ENCODE peak calls at places on chromosomes 5 and 9, in eight cellular contexts. F, H, S, N, K, U, R and L are unnamed samples.

GRCh38 chr5:172548981-172549707 is 91.9 kb upstream of the NEURL1B start:
- DNase-seq in N (no peak), F (no peak), R (no peak), U (no peak), H (no peak), S (no peak), K (no peak), L (no peak)

GRCh38 chr9:131405429-131405828 is 11.5 kb downstream of the PRRC2B start:
- DNase-seq in R (no peak), N (peak), S (peak), F (no peak), H (peak), U (no peak), K (peak), L (no peak)

GRCh38 chr9:105242062-105242461 is 2.4 kb upstream of the SLC44A1 start:
- DNase-seq in F (no peak), U (no peak), S (no peak), R (no peak), H (no peak), N (no peak), K (no peak), L (no peak)

GRCh38 chr9:124079176-124079925 is 67.8 kb downstream of the LHX2 start:
- DNase-seq in K (no peak), H (peak), R (no peak), S (peak), N (no peak), F (no peak), U (no peak), L (no peak)

GRCh38 chr9:128528445-128529160 is 23.8 kb upstream of the SPTAN1 start:
- DNase-seq in U (no peak), S (no peak), K (no peak), R (no peak), N (no peak), H (peak), F (no peak), L (no peak)

GRCh38 chr5:149938791-149939358 is 5.7 kb downstream of the PDE6A start:
- DNase-seq in R (no peak), K (peak), H (peak), S (no peak), F (peak), U (no peak), N (no peak), L (no peak)

GRCh38 chr9:134205636-134206316 is 41.4 kb upstream of the RNU6ATAC start:
- DNase-seq in R (no peak), N (no peak), U (no peak), H (peak), S (peak), F (no peak), K (no peak), L (no peak)

GRCh38 chr5:109876941-109877669 is 187.4 kb downstream of the MAN2A1 start:
- DNase-seq in R (no peak), F (no peak), S (no peak), U (no peak), H (no peak), N (no peak), K (no peak), L (no peak)

GRCh38 chr5:171874210-171874609 is 88.6 kb downstream of the SMIM23 start:
- DNase-seq in S (no peak), K (no peak), R (no peak), H (peak), F (no peak), U (no peak), N (no peak), L (no peak)

GRCh38 chr5:117434266-117434665 is 859.6 kb upstream of the SEMA6A start:
- DNase-seq in N (no peak), S (no peak), R (no peak), U (no peak), K (no peak), F (no peak), H (no peak), L (no peak)

GRCh38 chr9:36854751-36855150 is 179.3 kb downstream of the PAX5 start:
- DNase-seq in H (no peak), N (no peak), U (no peak), F (no peak), R (no peak), K (no peak), S (no peak), L (no peak)

GRCh38 chr5:135541969-135542502 is 6.3 kb upstream of the NEUROG1 start:
- DNase-seq in N (peak), H (no peak), S (no peak), K (no peak), U (no peak), F (no peak), R (no peak), L (peak)

GRCh38 chr5:141521244-141521781 is 32.4 kb downstream of the PCDHGC5 start:
- DNase-seq in N (peak), H (peak), K (peak), S (peak), R (no peak), F (peak), U (no peak), L (no peak)

GRCh38 chr5:81893961-81894360 is 77.9 kb upstream of the ATG10 start:
- DNase-seq in H (no peak), U (no peak), F (no peak), R (no peak), N (no peak), S (no peak), K (no peak), L (no peak)

GRCh38 chr9:127121628-127122175 is 733 bp downstream of the ANGPTL2 start:
- DNase-seq in R (no peak), U (no peak), H (peak), N (peak), F (peak), K (no peak), S (no peak), L (peak)

GRCh38 chr5:136236479-136237083 is 43.6 kb upstream of the SMIM32 start:
- DNase-seq in N (no peak), U (no peak), S (no peak), F (no peak), K (no peak), R (no peak), H (no peak), L (no peak)

GRCh38 chr9:89646189-89646588 is 41.4 kb downstream of the GADD45G start:
- DNase-seq in K (no peak), U (no peak), N (no peak), H (no peak), S (no peak), F (no peak), R (no peak), L (no peak)

GRCh38 chr5:39755986-39756385 is 331.2 kb upstream of the DAB2 start:
- DNase-seq in R (no peak), F (peak), H (peak), K (no peak), S (peak), U (no peak), N (no peak), L (no peak)

GRCh38 chr5:17186271-17186670 is 31.2 kb upstream of the BASP1 start:
- DNase-seq in S (no peak), K (no peak), N (no peak), F (no peak), H (no peak), R (no peak), U (no peak), L (no peak)

GRCh38 chr5:53478411-53479044 is 1.9 kb upstream of the FST start:
- DNase-seq in S (peak), U (no peak), N (peak), F (peak), K (no peak), H (peak), R (no peak), L (no peak)

GRCh38 chr9:70639853-70640814 is 225.7 kb upstream of the KLF9 start:
- DNase-seq in H (peak), U (no peak), F (peak), R (no peak), K (no peak), S (no peak), N (peak), L (no peak)

GRCh38 chr5:125227333-125228075 is 481.1 kb upstream of the ZNF608 start:
- DNase-seq in F (peak), H (peak), U (no peak), N (peak), R (no peak), S (peak), K (no peak), L (no peak)

GRCh38 chr9:133942206-133942975 is 49.7 kb downstream of the VAV2 start:
- DNase-seq in R (no peak), U (no peak), K (no peak), S (no peak), H (no peak), N (no peak), F (no peak), L (no peak)

GRCh38 chr5:119340597-119341218 is 15.1 kb upstream of the TNFAIP8 start:
- DNase-seq in K (no peak), H (no peak), R (peak), N (no peak), U (no peak), S (no peak), F (no peak), L (no peak)

GRCh38 chr5:181222630-181223040 is 446 bp upstream of the TRIM41 start:
- DNase-seq in S (no peak), U (no peak), K (no peak), R (no peak), H (no peak), N (no peak), F (no peak), L (no peak)

GRCh38 chr5:132396589-132397001 is 27.1 kb downstream of the SLC22A5 start:
- DNase-seq in F (no peak), S (no peak), N (no peak), U (no peak), R (no peak), H (no peak), K (no peak), L (peak)

GRCh38 chr5:117138523-117138922 is 563.9 kb upstream of the SEMA6A start:
- DNase-seq in K (no peak), N (no peak), H (no peak), S (no peak), R (no peak), F (no peak), U (no peak), L (no peak)

GRCh38 chr5:110623875-110624274 is 102.6 kb downstream of the TMEM232 start:
- DNase-seq in H (no peak), R (no peak), K (no peak), N (no peak), S (no peak), U (no peak), F (no peak), L (no peak)

GRCh38 chr5:1974501-1975405 is 92.0 kb upstream of the IRX4 start:
- DNase-seq in F (no peak), H (no peak), S (no peak), R (no peak), U (no peak), K (no peak), N (no peak), L (no peak)

GRCh38 chr9:127492616-127493015 is 41.3 kb downstream of the LRSAM1 start:
- DNase-seq in N (no peak), F (no peak), H (no peak), S (no peak), K (no peak), R (no peak), U (no peak), L (no peak)

GRCh38 chr9:16869140-16869903 is 1.1 kb downstream of the BNC2 start:
- DNase-seq in S (no peak), U (no peak), R (no peak), H (peak), F (peak), K (no peak), N (peak), L (no peak)

GRCh38 chr5:101904736-101905135 is 391.3 kb downstream of the SLCO4C1 start:
- DNase-seq in N (peak), F (no peak), R (no peak), K (no peak), H (no peak), S (no peak), U (no peak), L (no peak)

GRCh38 chr5:53069626-53070025 is 39.9 kb downstream of the MOCS2 start:
- DNase-seq in S (no peak), N (no peak), R (no peak), H (peak), K (no peak), F (no peak), U (no peak), L (no peak)

GRCh38 chr5:106862450-106863193 is 808.1 kb downstream of the EFNA5 start:
- DNase-seq in U (no peak), R (no peak), F (no peak), K (no peak), N (no peak), H (no peak), S (no peak), L (no peak)

GRCh38 chr5:176870110-176870591 is 29.0 kb downstream of the HK3 start:
- DNase-seq in U (no peak), H (peak), S (peak), F (peak), K (peak), N (peak), R (no peak), L (no peak)

GRCh38 chr5:130324953-130325671 is 420.8 kb downstream of the CHSY3 start:
- DNase-seq in N (no peak), H (no peak), U (no peak), R (no peak), K (no peak), S (peak), F (no peak), L (no peak)

GRCh38 chr5:103461223-103461622 is 101.4 kb downstream of the NUDT12 start:
- DNase-seq in U (no peak), K (no peak), R (no peak), F (no peak), H (peak), S (no peak), N (no peak), L (no peak)

GRCh38 chr9:127942152-127943010 is 4.7 kb upstream of the DPM2 start:
- DNase-seq in R (peak), K (peak), H (peak), N (peak), U (peak), S (peak), F (peak), L (no peak)

GRCh38 chr9:12698986-12699385 is 5.8 kb downstream of the TYRP1 start:
- DNase-seq in F (peak), R (no peak), U (no peak), N (no peak), S (no peak), K (no peak), H (peak), L (no peak)
- TF ChIP-seq CTCF in F (peak), R (no peak), U (no peak), N (peak), S (no peak), K (no peak), H (peak), L (no peak)

GRCh38 chr9:21030389-21031035 is 928 bp downstream of the HACD4 start:
- DNase-seq in H (peak), U (no peak), R (no peak), N (no peak), K (peak), S (no peak), F (peak), L (no peak)
- H3K27ac ChIP-seq in H (no peak), U (peak), R (peak), N (no peak), K (peak), S (peak), F (peak), L (peak)

GRCh38 chr9:83312543-83312942 is 225.7 kb downstream of the FRMD3 start:
- DNase-seq in R (no peak), K (no peak), S (no peak), H (no peak), N (no peak), F (no peak), U (no peak), L (no peak)

GRCh38 chr9:83315649-83316048 is 222.6 kb downstream of the FRMD3 start:
- DNase-seq in H (no peak), R (no peak), F (no peak), S (no peak), N (no peak), U (no peak), K (no peak), L (no peak)

GRCh38 chr9:83313771-83314170 is 224.4 kb downstream of the FRMD3 start:
- DNase-seq in U (no peak), R (no peak), N (no peak), H (no peak), K (no peak), S (no peak), F (no peak), L (no peak)
- TF ChIP-seq CTCF in U (no peak), R (no peak), N (no peak), H (no peak), K (no peak), S (no peak), F (no peak), L (no peak)

DNA sequence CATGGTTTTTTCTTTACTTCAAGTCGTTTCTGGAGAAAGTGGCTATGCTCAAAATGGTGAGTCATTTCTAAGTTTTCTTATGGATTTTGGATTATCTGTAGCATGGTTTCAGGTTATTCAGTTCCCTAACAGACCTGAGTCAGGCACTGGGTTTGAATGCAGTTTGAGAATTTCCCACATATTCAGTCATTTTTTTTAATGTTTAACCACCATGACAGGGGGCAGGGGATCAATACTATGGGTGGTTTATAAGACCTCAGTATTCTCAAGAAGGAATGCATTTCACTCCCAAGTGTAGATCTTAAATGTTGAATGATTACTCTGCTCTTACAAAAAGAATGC is 284 bp downstream of the IL7R start:
- DNase-seq in S (no peak), H (no peak), U (no peak), F (no peak), R (peak), K (no peak), N (no peak), L (no peak)
- H3K27ac ChIP-seq in S (no peak), H (no peak), U (peak), F (no peak), R (peak), K (peak), N (no peak), L (no peak)

DNA sequence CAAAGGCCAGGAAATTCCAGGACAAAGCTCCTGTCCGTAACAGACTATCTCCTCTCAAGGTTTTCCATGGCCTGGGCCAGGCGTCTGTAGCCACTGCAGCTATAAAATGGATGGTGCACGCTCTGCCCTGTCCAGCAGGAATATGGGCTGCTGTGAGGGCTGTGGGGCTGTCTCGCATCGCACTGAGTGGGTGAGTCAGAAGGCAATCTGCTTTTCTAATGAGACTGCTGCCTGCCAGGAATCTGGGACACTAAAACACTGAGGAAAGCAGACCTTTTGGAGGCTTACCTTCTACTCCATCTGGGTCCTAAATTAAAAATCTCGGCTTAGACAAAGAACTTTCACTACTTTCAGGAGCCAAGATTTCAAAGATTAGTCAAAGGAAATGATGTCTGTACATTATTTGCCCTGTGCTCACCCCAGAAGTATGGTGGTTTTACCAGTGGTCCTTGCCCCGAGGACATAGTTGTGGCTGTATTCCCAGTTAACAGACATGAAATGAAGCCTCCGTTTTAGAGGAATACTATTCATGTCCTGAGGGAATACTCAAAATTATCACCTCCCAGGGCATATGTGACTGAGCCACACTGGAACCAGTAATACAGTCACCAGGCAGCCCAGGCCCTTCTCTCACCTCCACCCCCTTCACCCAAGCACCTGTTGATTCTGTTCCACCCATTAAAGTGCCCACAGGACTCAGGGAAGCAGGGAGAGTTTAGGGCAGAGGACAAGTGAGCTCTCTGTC is 56.4 kb downstream of the PFDN1 start:
- DNase-seq in S (peak), K (no peak), N (no peak), R (no peak), U (no peak), F (peak), H (peak), L (no peak)
- TF ChIP-seq CTCF in S (no peak), K (no peak), N (no peak), R (no peak), U (no peak), F (no peak), H (no peak), L (no peak)

GRCh38 chr9:120345379-120345778 is 234.6 kb downstream of the CDK5RAP2 start:
- DNase-seq in H (no peak), R (no peak), F (no peak), K (no peak), S (no peak), N (no peak), U (no peak), L (no peak)

GRCh38 chr9:120348951-120349429 is 231.0 kb downstream of the CDK5RAP2 start:
- DNase-seq in F (peak), H (peak), K (no peak), R (no peak), S (peak), N (peak), U (no peak), L (no peak)

GRCh38 chr9:120344230-120344629 is 235.7 kb downstream of the CDK5RAP2 start:
- DNase-seq in S (no peak), N (no peak), H (peak), K (no peak), R (no peak), U (no peak), F (peak), L (no peak)

GRCh38 chr9:120338340-120338739 is 241.6 kb downstream of the CDK5RAP2 start:
- DNase-seq in N (no peak), F (no peak), S (no peak), R (no peak), K (no peak), U (no peak), H (no peak), L (no peak)

DNA sequence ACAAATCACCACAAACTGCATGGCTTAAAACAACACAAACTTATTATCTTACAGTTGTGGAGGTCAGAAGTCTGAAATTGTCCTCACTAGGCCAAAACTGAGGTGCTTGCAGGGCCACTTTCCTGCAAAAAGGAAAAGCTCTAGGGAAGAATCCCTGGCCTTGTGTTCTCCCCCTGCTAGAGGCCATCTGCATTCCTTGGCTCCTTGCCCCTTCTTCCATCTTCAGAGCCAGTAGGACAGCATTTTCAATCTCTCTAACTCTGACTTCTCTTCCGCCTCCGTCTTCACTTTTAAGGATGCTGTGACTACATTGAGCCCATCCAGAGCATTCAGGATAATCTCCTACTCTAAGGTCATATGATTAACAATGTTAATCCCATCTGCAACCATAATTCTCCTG is 236.6 kb downstream of the CDK5RAP2 start:
- DNase-seq in R (no peak), F (no peak), H (no peak), N (no peak), S (no peak), K (no peak), U (no peak), L (no peak)
- H3K27ac ChIP-seq in R (no peak), F (no peak), H (no peak), N (no peak), S (no peak), K (no peak), U (no peak), L (no peak)

GRCh38 chr9:108412755-108413154 is 443.0 kb downstream of the ACTL7B start:
- DNase-seq in K (no peak), H (no peak), U (no peak), S (no peak), F (peak), R (no peak), N (peak), L (no peak)

GRCh38 chr9:108417726-108418125 is 438.1 kb downstream of the ACTL7B start:
- DNase-seq in K (no peak), N (no peak), R (no peak), S (no peak), H (peak), U (no peak), F (no peak), L (no peak)

GRCh38 chr9:108419379-108419778 is 436.4 kb downstream of the ACTL7B start:
- DNase-seq in N (no peak), R (no peak), H (no peak), S (no peak), U (no peak), F (no peak), K (no peak), L (no peak)

GRCh38 chr9:108411632-108412031 is 444.2 kb downstream of the ACTL7B start:
- DNase-seq in R (no peak), N (no peak), K (no peak), U (no peak), H (no peak), S (no peak), F (no peak), L (no peak)

GRCh38 chr9:108416321-108416720 is 439.5 kb downstream of the ACTL7B start:
- DNase-seq in R (no peak), H (peak), S (no peak), F (peak), K (no peak), N (no peak), U (no peak), L (no peak)
- TF ChIP-seq CTCF in R (no peak), H (no peak), S (no peak), F (no peak), K (no peak), N (peak), U (peak), L (no peak)